ENCODE peak calls at places on chromosomes 4 and X, in four cellular contexts. C is body of pancreas, G is left lung, H is fibroblast of lung. A is an unnamed sample. For H3K4me1 and H3K9me3, the result is how much of the 10 kb centered on the place peaks cover.

GRCh38 chr4:91366561-91366960 is 937.2 kb upstream of the GRID2 start:
- DNase-seq in C (no peak), G (no peak), H (no peak), A (no peak)

GRCh38 chr4:153282023-153282422 is 62.5 kb upstream of the MND1 start:
- DNase-seq in C (no peak), G (no peak), H (no peak), A (no peak)

GRCh38 chr4:92182736-92183407 is 120.9 kb upstream of the GRID2 start:
- DNase-seq in C (no peak), G (peak), H (no peak), A (no peak)

GRCh38 chrX:12052109-12052508 is 86.2 kb upstream of the FRMPD4 start:
- DNase-seq in C (no peak), G (no peak), H (no peak), A (no peak)

GRCh38 chr4:70382691-70383181 is at the start of gene SMR3B:
- DNase-seq in C (no peak), G (no peak), H (no peak), A (no peak)

GRCh38 chrX:23666282-23666681 is 1.0 kb upstream of the PRDX4 start:
- DNase-seq in C (no peak), G (peak), H (no peak), A (peak)

GRCh38 chrX:49919617-49920016 is 2.8 kb upstream of the CLCN5 start:
- DNase-seq in C (peak), G (no peak), H (peak), A (peak)

GRCh38 chr4:84971319-84971932 is 4.9 kb upstream of the WDFY3 start:
- DNase-seq in C (no peak), G (no peak), H (peak), A (no peak)

GRCh38 chrX:48695524-48695875 is 1.0 kb upstream of the SUV39H1 start:
- DNase-seq in C (no peak), G (no peak), H (peak), A (no peak)

GRCh38 chrX:11049976-11050375 is 61.2 kb upstream of the HCCS start:
- DNase-seq in C (no peak), G (no peak), H (no peak), A (no peak)

GRCh38 chr4:179867300-179867878 is 2375.8 kb upstream of the TENM3 start:
- DNase-seq in C (peak), G (no peak), H (peak), A (peak)

GRCh38 chrX:56503941-56504673 is 59.3 kb upstream of the UBQLN2 start:
- DNase-seq in C (no peak), G (no peak), H (no peak), A (no peak)

GRCh38 chr4:92497141-92497540 is 193.4 kb downstream of the GRID2 start:
- DNase-seq in C (no peak), G (no peak), H (no peak), A (no peak)

GRCh38 chr4:85491527-85491926 is 16.6 kb downstream of the ARHGAP24 start:
- DNase-seq in C (no peak), G (no peak), H (no peak), A (no peak)

GRCh38 chr4:127224556-127224955 is 408.2 kb upstream of the INTU start:
- DNase-seq in C (no peak), G (no peak), H (no peak), A (no peak)

GRCh38 chr4:38870098-38870850 is 2.7 kb downstream of the FAM114A1 start:
- DNase-seq in C (no peak), G (no peak), H (peak), A (no peak)

GRCh38 chr4:2804449-2804972 is 11.6 kb downstream of the SH3BP2 start:
- DNase-seq in C (no peak), G (peak), H (no peak), A (no peak)

GRCh38 chrX:1542994-1543725 is 6.2 kb upstream of the P2RY8 start:
- DNase-seq in C (no peak), G (no peak), H (no peak), A (no peak)

GRCh38 chr4:1376391-1376840 is 29.4 kb downstream of the UVSSA start:
- DNase-seq in C (no peak), G (peak), H (no peak), A (no peak)

GRCh38 chr4:11268149-11268548 is 160.5 kb downstream of the HS3ST1 start:
- DNase-seq in C (no peak), G (no peak), H (no peak), A (no peak)

GRCh38 chr4:53150631-53151488 is 215.0 kb downstream of the SCFD2 start:
- DNase-seq in C (no peak), G (no peak), H (peak), A (no peak)

GRCh38 chr4:20253799-20254409 is 2.2 kb downstream of the SLIT2 start:
- DNase-seq in C (peak), G (peak), H (peak), A (no peak)

GRCh38 chr4:113407409-113407808 is 354.1 kb downstream of the CAMK2D start:
- DNase-seq in C (no peak), G (no peak), H (no peak), A (no peak)

GRCh38 chrX:139914421-139914820 is 18.4 kb downstream of the ATP11C start:
- DNase-seq in C (no peak), G (no peak), H (no peak), A (no peak)

GRCh38 chr4:23368081-23368697 is 521.7 kb downstream of the PPARGC1A start:
- DNase-seq in C (no peak), G (no peak), H (no peak), A (peak)

GRCh38 chrX:151981129-151981528 is 6.7 kb upstream of the GABRE start:
- DNase-seq in C (no peak), G (no peak), H (peak), A (no peak)

GRCh38 chrX:12999422-12999821 is 24.5 kb downstream of the TMSB4X start:
- DNase-seq in C (no peak), G (no peak), H (peak), A (no peak)

GRCh38 chr4:62399242-62399641 is 1199.1 kb downstream of the ADGRL3 start:
- DNase-seq in C (no peak), G (no peak), H (no peak), A (no peak)

GRCh38 chrX:128460835-128461234 is 408.6 kb upstream of the ACTRT1 start:
- DNase-seq in C (no peak), G (no peak), H (no peak), A (no peak)

GRCh38 chr4:78205601-78206000 is 148.5 kb downstream of the FRAS1 start:
- DNase-seq in C (no peak), G (no peak), H (no peak), A (no peak)

GRCh38 chr4:155572106-155572703 is 94.4 kb upstream of the GUCY1A1 start:
- DNase-seq in C (no peak), G (no peak), H (no peak), A (no peak)

GRCh38 chrX:143664302-143664701 is 28.4 kb upstream of the SLITRK4 start:
- DNase-seq in C (no peak), G (no peak), H (peak), A (no peak)

GRCh38 chr4:34964613-34965012 is 1279.7 kb downstream of the ARAP2 start:
- DNase-seq in C (no peak), G (no peak), H (no peak), A (no peak)

GRCh38 chrX:46838482-46838857 is 1.6 kb downstream of the RP2 start:
- DNase-seq in C (no peak), G (no peak), H (no peak), A (no peak)
- H3K4me1 ChIP-seq in C (under half), G (under half), H (under half), A (under half)

GRCh38 chr4:173909294-173909693 is 374.2 kb downstream of the FBXO8 start:
- DNase-seq in C (no peak), G (no peak), H (no peak), A (no peak)

GRCh38 chr4:173913496-173913895 is 370.0 kb downstream of the FBXO8 start:
- DNase-seq in C (no peak), G (no peak), H (no peak), A (no peak)

GRCh38 chr4:173910911-173911310 is 372.6 kb downstream of the FBXO8 start:
- DNase-seq in C (no peak), G (no peak), H (no peak), A (no peak)
- H3K9me3 ChIP-seq in C (under half), G (under half), H (under half), A (under half)

GRCh38 chr4:189940178-189941004 is at the start of gene FRG1:
- DNase-seq in C (peak), G (peak), H (peak), A (peak)

GRCh38 chr4:189941005-189941450 is 356 bp downstream of the FRG1 start:
- DNase-seq in C (no peak), G (peak), H (no peak), A (no peak)
- H3K4me1 ChIP-seq in C (under half), G (under half), H (under half), A (under half)

GRCh38 chrX:153704021-153704526 is 16.3 kb downstream of the SLC6A8 start:
- DNase-seq in C (no peak), G (no peak), H (no peak), A (no peak)
- H3K9me3 ChIP-seq in C (under half), G (under half), H (under half), A (under half)

GRCh38 chr4:12957108-12957507 is 527.0 kb downstream of the RAB28 start:
- DNase-seq in C (no peak), G (no peak), H (no peak), A (no peak)
- H3K4me1 ChIP-seq in C (under half), G (under half), H (under half), A (under half)

GRCh38 chr4:14247767-14248166 is 620.2 kb upstream of the BOD1L1 start:
- DNase-seq in C (peak), G (no peak), H (no peak), A (no peak)

GRCh38 chr4:14254252-14254651 is 626.7 kb upstream of the BOD1L1 start:
- DNase-seq in C (peak), G (no peak), H (peak), A (peak)

GRCh38 chr4:14254806-14255445 is 627.4 kb upstream of the BOD1L1 start:
- DNase-seq in C (no peak), G (no peak), H (no peak), A (no peak)

DNA sequence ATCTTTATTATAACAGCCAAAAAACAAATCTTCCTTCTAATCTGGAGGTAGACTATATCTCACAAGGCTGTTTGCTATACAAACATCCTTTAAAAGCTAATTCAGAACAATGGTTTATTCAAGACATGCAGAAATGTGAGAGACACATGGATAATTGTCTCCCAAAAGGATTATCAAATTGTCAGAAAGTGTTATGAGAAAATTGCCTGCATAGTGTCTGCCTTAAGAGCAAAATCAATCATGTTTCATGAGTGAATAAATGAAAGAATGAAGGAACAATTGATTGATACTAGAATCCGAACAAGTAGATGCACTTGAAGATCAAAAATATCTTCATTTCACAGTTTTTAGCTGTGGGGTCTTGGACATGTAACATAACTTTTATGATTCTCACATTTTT is 621.7 kb upstream of the BOD1L1 start:
- DNase-seq in C (no peak), G (no peak), H (no peak), A (no peak)
- H3K9me3 ChIP-seq in C (under half), G (under half), H (under half), A (under half)

GRCh38 chr4:76637704-76638361 is 202.8 kb downstream of the SHROOM3 start:
- DNase-seq in C (no peak), G (no peak), H (peak), A (no peak)
- H3K4me1 ChIP-seq in C (under half), G (under half), H (under half), A (under half)